ENCODE peak calls at places on chromosome 17, in seven cellular contexts. T is mesendoderm; O is ureter; A is stimulated activated CD4-positive, alpha-beta T cell treated with anti-CD3 and anti-CD28 coated beads, TNF-alpha, amount 100 ng/mL, for 24 hours; L is EH; K is cardiac muscle cell; U is activated T-cell treated with anti-CD3 and anti-CD28 coated beads for 1 hour. N is an unnamed sample.

GRCh38 chr17:5730373-5730772 is 146.1 kb upstream of the NLRP1 start:
- DNase-seq in L (no peak), U (no peak), K (no peak), T (no peak), A (no peak), O (no peak), N (no peak)

GRCh38 chr17:15883617-15884111 is 61.3 kb upstream of the ADORA2B start:
- DNase-seq in K (peak), T (no peak), L (peak), U (no peak), O (no peak), A (no peak), N (no peak)

GRCh38 chr17:34683390-34683789 is 104.0 kb downstream of the TMEM132E start:
- DNase-seq in L (no peak), A (no peak), K (no peak), U (no peak), T (no peak), O (no peak), N (no peak)

GRCh38 chr17:28724500-28725165 is 1.4 kb downstream of the TLCD1 start:
- DNase-seq in A (no peak), K (no peak), T (peak), O (no peak), U (no peak), L (no peak), N (no peak)

GRCh38 chr17:80364091-80364691 is 50.8 kb upstream of the ENDOV start:
- DNase-seq in K (peak), L (peak), O (no peak), U (no peak), T (peak), A (no peak), N (no peak)

GRCh38 chr17:68314916-68315535 is 23.7 kb downstream of the ARSG start:
- DNase-seq in T (no peak), O (peak), A (no peak), L (no peak), K (peak), U (no peak), N (peak)

GRCh38 chr17:927611-928461 is 51.7 kb downstream of the NXN start:
- DNase-seq in T (peak), U (no peak), L (peak), O (no peak), K (peak), A (no peak), N (no peak)

GRCh38 chr17:13921841-13922776 is 147.2 kb upstream of the COX10 start:
- DNase-seq in A (no peak), O (no peak), U (no peak), K (no peak), L (no peak), T (peak), N (no peak)

GRCh38 chr17:18859256-18859655 is 1.3 kb downstream of the PRPSAP2 start:
- DNase-seq in L (peak), T (peak), A (no peak), U (no peak), K (peak), O (no peak), N (no peak)

GRCh38 chr17:65055708-65056638 is 567 bp downstream of the GNA13 start:
- DNase-seq in A (no peak), O (peak), U (peak), K (no peak), L (peak), T (peak), N (peak)

GRCh38 chr17:30279156-30279555 is 12.6 kb downstream of the BLMH start:
- DNase-seq in A (no peak), L (no peak), U (no peak), O (no peak), T (no peak), K (no peak), N (no peak)

GRCh38 chr17:77253611-77254051 is 112.9 kb downstream of the SEC14L1 start:
- DNase-seq in O (no peak), T (no peak), K (peak), L (peak), U (no peak), A (no peak), N (no peak)

GRCh38 chr17:49755681-49756283 is 8.1 kb downstream of the FAM117A start:
- DNase-seq in O (no peak), K (no peak), T (no peak), L (no peak), A (no peak), U (no peak), N (no peak)

GRCh38 chr17:15469260-15469659 is 1.8 kb upstream of the CDRT4 start:
- DNase-seq in L (peak), U (no peak), A (no peak), O (no peak), K (peak), T (no peak), N (peak)

GRCh38 chr17:69046130-69046807 is 14.5 kb downstream of the ABCA9 start:
- DNase-seq in L (no peak), K (no peak), U (no peak), O (no peak), A (no peak), T (peak), N (no peak)

GRCh38 chr17:50601789-50602375 is 32.8 kb upstream of the ABCC3 start:
- DNase-seq in O (no peak), A (no peak), L (no peak), U (no peak), T (no peak), K (no peak), N (no peak)

GRCh38 chr17:62652251-62653001 is 25.0 kb downstream of the MRC2 start:
- DNase-seq in A (no peak), L (peak), K (peak), U (peak), T (peak), O (peak), N (peak)

GRCh38 chr17:59737324-59737723 is 29.9 kb downstream of the VMP1 start:
- DNase-seq in T (no peak), L (no peak), U (no peak), K (no peak), O (no peak), A (no peak), N (no peak)

GRCh38 chr17:75759457-75759856 is 5.5 kb downstream of the GALK1 start:
- DNase-seq in A (no peak), T (no peak), L (no peak), U (no peak), O (no peak), K (no peak), N (no peak)

GRCh38 chr17:45136846-45137560 is 1.5 kb downstream of the ACBD4 start:
- DNase-seq in T (no peak), L (no peak), O (no peak), A (no peak), K (no peak), U (no peak), N (no peak)

GRCh38 chr17:68248886-68249872 is 1.3 kb downstream of the AMZ2 start:
- DNase-seq in O (no peak), L (no peak), U (no peak), T (no peak), A (peak), K (no peak), N (no peak)

GRCh38 chr17:31294839-31295488 is 2.1 kb downstream of the OMG start:
- DNase-seq in K (peak), O (no peak), A (no peak), L (no peak), T (no peak), U (no peak), N (no peak)

GRCh38 chr17:20315821-20316220 is 151.5 kb downstream of the LGALS9B start:
- DNase-seq in O (no peak), K (no peak), T (peak), U (no peak), L (no peak), A (no peak), N (no peak)

GRCh38 chr17:77451894-77452852 is 311.4 kb downstream of the SEC14L1 start:
- DNase-seq in L (peak), K (peak), U (no peak), T (peak), O (no peak), A (no peak), N (peak)

N was measured in left cardiac atrium.